ENCODE peak calls at places on chromosomes 4 and X, in seven cellular contexts. Y is NCI-H1105; B is stimulated activated CD4-positive, alpha-beta T cell treated with anti-CD3 and anti-CD28 coated beads, Interleukin-1b, Interleukin-23, amount 100 ng/mL, for 24 hours; V is MM.1S; L is NCI-H748 treated with DMSO at 0.1 percent for 48 hours; S is NCI-H345; X is activated CD4-positive, alpha-beta T cell treated with anti-CD3 and anti-CD28 coated beads for 48 hours. R is an unnamed sample.

GRCh38 chrX:68045008-68045577 is 388.2 kb downstream of the OPHN1 start:
- DNase-seq in Y (no peak), V (peak), B (no peak), S (peak), L (no peak), X (no peak), R (no peak)

GRCh38 chrX:120304241-120304640 is 7.0 kb downstream of the TMEM255A start:
- DNase-seq in L (no peak), V (peak), X (no peak), S (no peak), B (no peak), Y (no peak), R (no peak)

GRCh38 chrX:9882669-9883446 is 84.3 kb upstream of the CLDN34 start:
- DNase-seq in B (no peak), S (no peak), X (no peak), V (no peak), L (no peak), Y (no peak), R (no peak)

GRCh38 chrX:110204986-110205385 is 112.9 kb downstream of the AMMECR1 start:
- DNase-seq in S (no peak), V (no peak), Y (no peak), L (no peak), B (no peak), X (no peak), R (no peak)

GRCh38 chr4:173168396-173169177 is at the start of gene GALNT7:
- DNase-seq in Y (peak), V (peak), S (peak), L (peak), X (peak), B (peak), R (no peak)

GRCh38 chrX:117839544-117839943 is 277.1 kb downstream of the KLHL13 start:
- DNase-seq in B (no peak), Y (no peak), V (peak), L (no peak), S (no peak), X (peak), R (no peak)

GRCh38 chrX:143768976-143769375 is 48.4 kb upstream of the SPANXN2 start:
- DNase-seq in S (no peak), Y (no peak), V (no peak), L (no peak), X (no peak), B (no peak), R (no peak)

GRCh38 chr4:26425953-26426352 is 64.3 kb downstream of the CCKAR start:
- DNase-seq in Y (no peak), S (no peak), V (no peak), X (no peak), L (no peak), B (no peak), R (no peak)

GRCh38 chrX:72142931-72143709 is 11.4 kb upstream of the RTL5 start:
- DNase-seq in X (no peak), B (no peak), S (no peak), V (no peak), L (no peak), Y (no peak), R (no peak)

GRCh38 chr4:114318309-114318708 is 280.3 kb upstream of the UGT8 start:
- DNase-seq in L (no peak), S (no peak), B (no peak), Y (no peak), V (no peak), X (no peak), R (no peak)

GRCh38 chrX:24113161-24113560 is 36.4 kb upstream of the ZFX start:
- DNase-seq in Y (no peak), B (no peak), L (no peak), V (no peak), S (no peak), X (no peak), R (no peak)

GRCh38 chr4:117068120-117068519 is 17.3 kb downstream of the TRAM1L1 start:
- DNase-seq in B (no peak), S (no peak), V (no peak), Y (no peak), X (no peak), L (no peak), R (no peak)

GRCh38 chrX:73206366-73206765 is 8.3 kb downstream of the NAP1L2 start:
- DNase-seq in S (no peak), Y (no peak), B (no peak), L (no peak), X (no peak), V (no peak), R (no peak)

GRCh38 chr4:183183906-183184535 is 85.0 kb downstream of the WWC2 start:
- DNase-seq in V (no peak), S (no peak), X (no peak), B (no peak), L (no peak), Y (no peak), R (no peak)

GRCh38 chr4:112813790-112814189 is 176.8 kb downstream of the LARP7 start:
- DNase-seq in Y (no peak), X (peak), V (no peak), L (no peak), B (no peak), S (no peak), R (no peak)

GRCh38 chrX:115894087-115894486 is 276.5 kb upstream of the AGTR2 start:
- DNase-seq in L (no peak), Y (no peak), V (peak), X (no peak), B (no peak), S (no peak), R (no peak)

GRCh38 chrX:69104756-69105434 is 60.4 kb downstream of the PJA1 start:
- DNase-seq in X (no peak), Y (no peak), V (no peak), L (no peak), S (no peak), B (no peak), R (no peak)

GRCh38 chr4:109735566-109736454 is 5.9 kb upstream of the PLA2G12A start:
- DNase-seq in V (no peak), S (no peak), L (no peak), Y (no peak), B (no peak), X (no peak), R (no peak)

GRCh38 chrX:31653395-31653794 is 581.6 kb upstream of the FTHL17 start:
- DNase-seq in Y (no peak), B (no peak), L (no peak), X (no peak), V (no peak), S (no peak), R (no peak)

GRCh38 chr4:9146967-9147366 is 23.2 kb upstream of the FAM90A26 start:
- DNase-seq in X (no peak), V (no peak), L (no peak), B (no peak), S (no peak), Y (no peak), R (no peak)

GRCh38 chrX:107559506-107559905 is 68.8 kb upstream of the PRPS1 start:
- DNase-seq in V (no peak), L (no peak), Y (no peak), X (no peak), B (no peak), S (no peak), R (no peak)

GRCh38 chrX:6917666-6918065 is 229.8 kb upstream of the STS start:
- DNase-seq in V (no peak), X (no peak), L (peak), S (no peak), Y (no peak), B (no peak), R (no peak)